ENCODE peak calls at places on chromosome 22, in five cellular contexts. G, V, S, P and N are unnamed samples.

GRCh38 chr22:50014655-50015401 is 2.3 kb upstream of the IL17REL start:
- DNase-seq in S (no peak), V (peak), P (no peak), G (no peak), N (no peak)

GRCh38 chr22:20581503-20582170 is 74.2 kb downstream of the MED15 start:
- DNase-seq in S (no peak), V (no peak), P (no peak), G (no peak), N (no peak)

GRCh38 chr22:44181033-44181911 is 547 bp downstream of the PARVG start:
- DNase-seq in P (no peak), S (no peak), V (peak), G (no peak), N (peak)

GRCh38 chr22:50485221-50486131 is 1.2 kb upstream of the MIOX start:
- DNase-seq in P (no peak), S (no peak), V (peak), G (peak), N (no peak)

GRCh38 chr22:24027389-24027980 is 16.4 kb downstream of the CABIN1 start:
- DNase-seq in G (no peak), S (no peak), V (no peak), P (no peak), N (no peak)

GRCh38 chr22:32079110-32080089 is 36.3 kb downstream of the SLC5A1 start:
- DNase-seq in G (no peak), V (no peak), P (peak), S (no peak), N (no peak)

GRCh38 chr22:42439821-42440674 is 7.8 kb upstream of the NFAM1 start:
- DNase-seq in V (peak), S (no peak), G (no peak), P (peak), N (peak)

GRCh38 chr22:17804331-17805080 is 30.2 kb upstream of the BID start:
- DNase-seq in G (no peak), V (no peak), S (no peak), P (no peak), N (no peak)

GRCh38 chr22:49132009-49132408 is 695.7 kb downstream of the BRD1 start:
- DNase-seq in P (no peak), V (no peak), S (no peak), G (no peak), N (no peak)

GRCh38 chr22:19886605-19887250 is 32.1 kb upstream of the GNB1L start:
- DNase-seq in P (peak), V (peak), S (no peak), G (no peak), N (no peak)

GRCh38 chr22:44723801-44724200 is 21.8 kb downstream of the PRR5 start:
- DNase-seq in S (no peak), P (peak), G (peak), V (no peak), N (no peak)

GRCh38 chr22:29167032-29167911 is 38.4 kb upstream of the EMID1 start:
- DNase-seq in V (peak), S (no peak), P (no peak), G (no peak), N (no peak)

GRCh38 chr22:20448630-20449029 is 11.0 kb upstream of the SCARF2 start:
- DNase-seq in P (no peak), V (peak), S (no peak), G (no peak), N (no peak)

GRCh38 chr22:41350087-41350486 is 31.7 kb upstream of the TEF start:
- DNase-seq in G (peak), S (no peak), V (no peak), P (no peak), N (peak)

GRCh38 chr22:44269757-44270555 is 42.8 kb downstream of the SHISAL1 start:
- DNase-seq in G (no peak), V (no peak), S (no peak), P (no peak), N (no peak)

GRCh38 chr22:50191041-50191740 is 5.5 kb downstream of the TRABD start:
- DNase-seq in V (peak), P (no peak), S (no peak), G (no peak), N (peak)

GRCh38 chr22:41928416-41929157 is 2.0 kb upstream of the TNFRSF13C start:
- DNase-seq in V (no peak), S (no peak), P (no peak), G (no peak), N (no peak)

GRCh38 chr22:40991298-40991697 is 40.1 kb downstream of the RBX1 start:
- DNase-seq in V (no peak), S (no peak), P (no peak), G (no peak), N (no peak)

GRCh38 chr22:19470010-19470409 is 9.0 kb downstream of the UFD1 start:
- DNase-seq in V (no peak), P (no peak), G (no peak), S (no peak), N (no peak)

GRCh38 chr22:41524809-41525449 is 19.3 kb downstream of the POLR3H start:
- DNase-seq in V (peak), P (no peak), S (no peak), G (no peak), N (peak)

GRCh38 chr22:29216011-29216872 is 10.5 kb downstream of the EMID1 start:
- DNase-seq in G (no peak), V (peak), P (no peak), S (no peak), N (no peak)

GRCh38 chr22:44620841-44621382 is 81.1 kb upstream of the PRR5 start:
- DNase-seq in V (no peak), S (no peak), P (no peak), G (no peak), N (no peak)

GRCh38 chr22:50403701-50404101 is 60.6 kb downstream of the PPP6R2 start:
- DNase-seq in S (no peak), G (no peak), V (peak), P (no peak), N (peak)

GRCh38 chr22:19941365-19942070 is at the start of the genes COMT and TXNRD2:
- DNase-seq in S (no peak), V (peak), G (peak), P (peak), N (peak)

GRCh38 chr22:40676644-40677043 is 2.6 kb upstream of the MCHR1 start:
- DNase-seq in V (no peak), P (no peak), S (no peak), G (no peak), N (no peak)

GRCh38 chr22:27835446-27835845 is 33.9 kb upstream of the MN1 start:
- DNase-seq in S (no peak), P (peak), V (no peak), G (no peak), N (no peak)

GRCh38 chr22:40637181-40638150 is 947 bp upstream of the MRTFA start:
- DNase-seq in P (no peak), S (no peak), V (no peak), G (peak), N (peak)

GRCh38 chr22:20783844-20784723 is 10.2 kb downstream of the SERPIND1 start:
- DNase-seq in V (no peak), G (peak), S (peak), P (peak), N (peak)

GRCh38 chr22:41699264-41700104 is at the start of gene MEI1:
- DNase-seq in V (peak), S (no peak), P (peak), G (no peak), N (peak)

GRCh38 chr22:43365715-43366440 is 22.7 kb upstream of the SCUBE1 start:
- DNase-seq in V (no peak), S (no peak), G (no peak), P (no peak), N (no peak)

GRCh38 chr22:49953027-49953679 is 7.4 kb upstream of the PIM3 start:
- DNase-seq in G (no peak), P (no peak), S (no peak), V (peak), N (no peak)

GRCh38 chr22:19220867-19221266 is 42.3 kb upstream of the SLC25A1 start:
- DNase-seq in S (no peak), P (no peak), G (no peak), V (no peak), N (no peak)

GRCh38 chr22:18088825-18089568 is 11.2 kb downstream of the PEX26 start:
- DNase-seq in P (no peak), G (no peak), V (no peak), S (no peak), N (peak)

GRCh38 chr22:49929553-49929979 is 11.1 kb downstream of the CRELD2 start:
- DNase-seq in G (peak), S (peak), P (no peak), V (no peak), N (peak)

GRCh38 chr22:25110846-25111578 is 88.6 kb upstream of the CRYBB3 start:
- DNase-seq in P (peak), G (peak), V (peak), S (peak), N (peak)

GRCh38 chr22:25113316-25113721 is 86.3 kb upstream of the CRYBB3 start:
- DNase-seq in V (peak), G (no peak), P (no peak), S (no peak), N (peak)

GRCh38 chr22:25112538-25113253 is 87.0 kb upstream of the CRYBB3 start:
- DNase-seq in G (no peak), P (no peak), S (no peak), V (no peak), N (no peak)

GRCh38 chr22:25110596-25110845 is 89.1 kb upstream of the CRYBB3 start:
- DNase-seq in V (no peak), P (no peak), S (no peak), G (no peak), N (no peak)

DNA sequence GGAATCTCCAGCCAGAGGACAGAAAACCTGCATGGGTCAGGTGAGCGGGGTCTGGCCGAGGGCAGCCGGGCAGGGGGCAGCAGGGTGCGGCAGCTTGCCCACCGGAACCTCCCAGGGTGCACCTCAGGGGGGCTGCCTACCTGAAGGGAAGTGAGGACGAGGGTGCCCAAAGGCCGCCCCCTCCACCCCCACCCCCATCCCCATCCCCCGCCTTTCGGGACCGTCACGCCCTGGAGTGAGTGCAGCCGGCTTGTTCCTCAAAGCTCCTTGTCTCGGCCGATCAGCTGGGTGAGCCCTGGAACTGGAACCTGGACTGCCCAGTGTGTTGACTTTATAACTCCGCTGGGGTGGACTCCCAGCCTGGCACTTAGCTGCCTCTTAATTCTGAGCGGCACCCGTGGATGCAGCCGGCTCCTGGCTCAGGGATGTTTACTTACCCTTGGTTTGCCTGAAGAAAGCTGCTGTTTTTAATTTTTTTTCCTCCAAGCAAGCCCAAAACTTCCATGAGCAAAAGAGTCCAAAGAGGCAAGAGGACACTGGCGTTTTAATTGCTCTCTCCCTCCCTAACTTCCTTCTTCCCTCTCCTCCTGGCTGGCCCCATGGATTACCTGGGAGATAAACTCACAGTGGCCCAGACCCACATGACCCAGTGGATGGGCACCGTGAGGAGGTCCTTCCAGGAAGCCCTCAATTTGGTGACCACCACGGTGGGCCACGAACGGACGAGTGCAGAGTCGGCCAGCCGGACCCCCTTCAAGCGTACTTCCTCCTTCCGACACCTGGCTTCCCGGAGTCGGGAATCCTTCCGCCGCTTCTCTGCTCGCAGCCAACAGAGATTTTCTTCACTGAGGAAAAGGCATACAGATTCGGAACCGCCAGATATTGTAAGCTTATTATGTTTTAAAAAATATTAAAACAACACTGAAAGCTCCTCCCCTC is 87.8 kb upstream of the CRYBB3 start:
- DNase-seq in V (peak), S (no peak), P (no peak), G (no peak), N (peak)
- H3K9ac ChIP-seq in V (peak), S (peak), P (no peak), G (peak), N (peak)

DNA sequence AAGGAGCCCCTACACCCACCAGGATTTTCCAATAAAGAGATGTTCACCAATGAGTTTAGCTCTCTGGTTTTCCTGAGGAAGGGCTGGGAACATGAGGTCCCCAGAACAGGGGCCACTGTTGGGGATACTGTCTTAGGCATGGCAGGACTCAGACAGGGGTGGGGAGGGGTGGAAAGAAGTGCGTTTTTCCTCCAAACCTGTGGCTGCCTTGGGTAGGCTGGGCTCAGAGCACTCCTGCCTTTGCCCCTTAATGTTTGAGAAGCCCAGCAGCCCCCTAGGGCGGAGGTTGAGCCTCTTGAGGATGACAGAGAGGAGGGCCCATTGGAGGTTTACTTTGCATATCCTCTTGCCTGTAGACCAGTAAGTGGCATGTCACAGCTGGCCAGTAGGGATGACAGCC is 10.6 kb downstream of the MTFP1 start:
- DNase-seq in G (no peak), P (no peak), V (peak), S (no peak), N (no peak)
- H3K9ac ChIP-seq in G (no peak), P (no peak), V (no peak), S (no peak), N (no peak)

DNA sequence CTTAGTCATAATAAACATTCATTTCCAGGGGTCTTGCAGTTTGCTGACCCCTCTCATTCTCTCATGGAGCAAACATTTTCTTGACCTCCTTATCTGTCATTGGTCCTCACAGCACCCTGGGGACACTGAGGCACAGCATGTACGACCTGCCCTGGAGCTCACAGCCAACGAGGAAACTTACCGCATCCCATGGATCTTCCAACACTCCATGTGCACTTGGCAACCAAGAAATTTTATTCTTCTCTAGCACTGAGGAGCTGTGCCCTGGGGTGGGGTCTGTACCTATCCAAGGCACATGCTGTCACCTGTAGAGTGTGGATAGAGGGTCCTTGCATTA is 69.4 kb upstream of the IGLL5 start:
- DNase-seq in S (no peak), V (no peak), P (no peak), G (no peak), N (no peak)
- H3K9ac ChIP-seq in S (no peak), V (no peak), P (no peak), G (no peak), N (no peak)

GRCh38 chr22:33844273-33844672 is 76.0 kb downstream of the LARGE1 start:
- DNase-seq in S (no peak), V (no peak), G (no peak), P (no peak), N (no peak)
- H3K9ac ChIP-seq in S (no peak), V (no peak), G (no peak), P (no peak), N (no peak)

GRCh38 chr22:39182478-39183030 is 30.1 kb upstream of the CBX7 start:
- DNase-seq in G (no peak), S (no peak), V (no peak), P (no peak), N (no peak)

GRCh38 chr22:39185601-39186012 is 33.1 kb upstream of the CBX7 start:
- DNase-seq in S (no peak), P (peak), G (no peak), V (peak), N (no peak)

GRCh38 chr22:39183991-39184585 is 31.6 kb upstream of the CBX7 start:
- DNase-seq in P (peak), G (peak), V (peak), S (no peak), N (no peak)

GRCh38 chr22:39181778-39182177 is 29.3 kb upstream of the CBX7 start:
- DNase-seq in G (no peak), V (no peak), P (no peak), S (no peak), N (no peak)

DNA sequence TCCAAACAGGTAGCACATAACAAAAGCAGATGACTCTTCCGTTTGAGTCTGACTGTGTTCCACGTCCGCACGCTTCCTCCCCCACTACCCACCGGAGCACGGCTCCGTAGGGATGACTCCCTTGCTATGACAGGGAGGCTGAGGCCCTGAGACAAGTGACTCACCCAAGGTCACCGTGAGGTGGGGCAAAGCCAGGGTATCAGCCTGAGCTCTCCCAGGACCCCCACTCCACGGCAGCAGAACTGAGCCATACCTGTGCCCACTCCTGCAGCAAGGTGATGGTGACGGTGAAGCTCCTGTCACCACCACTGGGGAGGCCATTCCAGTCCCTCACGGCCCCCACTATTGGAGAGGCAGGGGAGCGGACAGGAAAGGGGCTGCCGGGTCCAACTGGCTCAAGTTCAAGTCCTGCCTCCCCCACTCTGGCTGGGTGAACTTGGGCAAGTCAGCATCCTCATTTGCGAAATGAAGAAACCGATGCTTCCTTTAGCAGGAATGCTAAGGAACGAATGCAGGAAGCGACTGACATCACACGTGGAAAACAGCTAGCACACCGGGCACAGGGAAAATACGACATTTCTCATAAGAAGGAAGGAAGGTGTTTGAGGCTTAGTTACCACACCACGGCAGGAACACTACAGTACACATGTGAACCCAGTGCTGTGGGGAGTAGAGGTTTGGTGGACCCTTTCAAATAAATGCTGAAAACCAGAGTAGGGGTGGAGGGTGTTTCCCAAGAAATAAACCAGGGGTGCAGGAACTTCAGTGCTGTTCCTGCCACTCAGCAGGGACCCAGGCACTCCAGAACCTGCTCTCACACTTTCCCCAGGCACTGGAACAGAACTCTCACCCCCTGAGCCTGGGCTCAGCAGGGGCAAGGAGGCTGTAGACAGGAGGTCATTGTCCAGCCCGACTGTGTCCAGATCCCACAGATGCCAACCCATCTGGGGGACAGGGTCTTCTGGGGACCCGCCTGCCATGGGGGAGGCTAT is 32.4 kb upstream of the CBX7 start:
- DNase-seq in V (peak), S (no peak), P (no peak), G (no peak), N (no peak)
- H3K9ac ChIP-seq in V (peak), S (no peak), P (peak), G (peak), N (peak)

GRCh38 chr22:36373258-36373579 is 14.5 kb downstream of the MYH9 start:
- DNase-seq in V (peak), P (peak), G (no peak), S (no peak), N (no peak)
- H3K9ac ChIP-seq in V (peak), P (no peak), G (no peak), S (no peak), N (peak)

GRCh38 chr22:48099671-48100070 is 1337.2 kb downstream of the TBC1D22A start:
- DNase-seq in S (no peak), P (no peak), V (no peak), G (no peak), N (no peak)

GRCh38 chr22:48099251-48099650 is 1336.8 kb downstream of the TBC1D22A start:
- DNase-seq in V (no peak), P (no peak), S (no peak), G (no peak), N (no peak)

GRCh38 chr22:48101704-48102103 is 1339.3 kb downstream of the TBC1D22A start:
- DNase-seq in G (no peak), S (no peak), V (no peak), P (no peak), N (no peak)

GRCh38 chr22:48102581-48102980 is 1340.1 kb downstream of the TBC1D22A start:
- DNase-seq in V (no peak), G (no peak), P (no peak), S (no peak), N (no peak)

GRCh38 chr22:48100685-48101417 is 1338.4 kb downstream of the TBC1D22A start:
- DNase-seq in P (no peak), S (no peak), V (no peak), G (no peak), N (no peak)
- H3K9ac ChIP-seq in P (no peak), S (no peak), V (no peak), G (no peak), N (no peak)

GRCh38 chr22:46060292-46061123 is 83.5 kb upstream of the WNT7B start:
- DNase-seq in V (no peak), S (no peak), P (no peak), G (no peak), N (no peak)
- H3K9ac ChIP-seq in V (no peak), S (no peak), P (no peak), G (no peak), N (no peak)

DNA sequence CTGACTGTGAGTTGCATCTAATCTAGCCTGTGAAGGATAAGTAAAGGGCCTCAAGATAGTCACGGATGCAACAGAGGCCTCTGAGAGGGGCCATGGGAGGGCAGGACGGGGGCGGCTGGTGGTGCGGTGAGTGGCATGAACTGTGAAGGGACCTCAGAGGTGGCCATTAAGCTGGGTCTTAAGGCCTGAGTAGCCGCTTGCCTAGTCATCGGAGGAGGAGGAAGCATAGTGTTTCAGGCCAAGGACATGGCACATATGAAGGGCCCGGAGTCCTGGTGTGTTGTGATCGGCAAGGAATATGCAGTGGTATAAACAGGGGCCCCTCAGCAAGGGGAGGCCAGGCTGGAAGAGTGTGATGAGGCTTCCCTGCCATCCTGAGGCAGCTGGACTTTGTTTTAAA is 51.8 kb downstream of the TRIOBP start:
- DNase-seq in G (no peak), P (no peak), S (no peak), V (no peak), N (no peak)
- H3K9ac ChIP-seq in G (peak), P (no peak), S (no peak), V (peak), N (peak)